ENCODE peak calls at places on chromosomes 3 and 15, in six cellular contexts. B is GM12878, D is HepG2, S is NT2/D1, U is H1, E is K562. F is an unnamed sample.
A peak's percentile ranks its signal among the peaks of the same experiment; 100 is the strongest.

GRCh38 chr3:178504128-178504527 is 32.1 kb upstream of the KCNMB2 start:
- DNase-seq in S (no peak), E (no peak), U (no peak), B (no peak), D (no peak), F (no peak)

GRCh38 chr3:128950223-128950938 is 43.5 kb downstream of the CFAP92 start:
- DNase-seq in B (no peak), U (peak; percentile 27), D (peak; percentile 80), S (peak; percentile 16), E (no peak), F (peak; percentile 21)

GRCh38 chr3:192907784-192908183 is 9.9 kb downstream of the MB21D2 start:
- DNase-seq in D (no peak), U (no peak), E (no peak), S (no peak), B (no peak), F (no peak)

GRCh38 chr3:106827515-106828213 is 549.6 kb upstream of the CCDC54 start:
- DNase-seq in E (no peak), B (no peak), S (no peak), U (no peak), D (no peak), F (no peak)

GRCh38 chr3:108001457-108001856 is 89.4 kb downstream of the CD47 start:
- DNase-seq in B (no peak), E (no peak), U (no peak), S (no peak), D (no peak), F (no peak)

GRCh38 chr3:69944931-69945493 is 54.5 kb upstream of the SAMMSON start:
- DNase-seq in S (no peak), E (no peak), B (no peak), U (no peak), D (no peak), F (no peak)

GRCh38 chr3:4981688-4982494 is 2.7 kb downstream of the BHLHE40 start:
- DNase-seq in E (no peak), B (no peak), S (no peak), D (peak; percentile 70), U (no peak), F (no peak)

GRCh38 chr3:120094776-120095225 is 554 bp upstream of the GSK3B start:
- DNase-seq in D (peak; percentile 99), B (peak; percentile 99), E (peak; percentile 89), U (no peak), S (peak; percentile 99), F (no peak)

GRCh38 chr3:45575491-45575923 is 19.0 kb upstream of the LIMD1 start:
- DNase-seq in B (no peak), U (no peak), E (no peak), S (peak; percentile 90), D (no peak), F (no peak)

GRCh38 chr15:73889725-73890124 is 16.4 kb downstream of the TBC1D21 start:
- DNase-seq in U (no peak), B (no peak), S (no peak), E (no peak), D (no peak), F (no peak)

GRCh38 chr15:31870336-31871158 is 159.8 kb upstream of the CHRNA7 start:
- DNase-seq in U (peak; percentile 91), E (peak; percentile 95), S (peak; percentile 55), B (no peak), D (peak; percentile 35), F (peak; percentile 48)

GRCh38 chr3:138184994-138185393 is 2.1 kb upstream of the ARMC8 start:
- DNase-seq in U (no peak), S (no peak), E (no peak), D (no peak), B (no peak), F (peak; percentile 22)

GRCh38 chr3:29453278-29453961 is 172.5 kb downstream of the RBMS3 start:
- DNase-seq in E (no peak), S (no peak), B (no peak), D (no peak), U (no peak), F (no peak)

GRCh38 chr3:150421256-150421655 is 13.2 kb downstream of the TSC22D2 start:
- DNase-seq in B (no peak), E (no peak), D (no peak), S (no peak), U (no peak), F (no peak)

GRCh38 chr15:89654847-89655805 is at the start of gene KIF7:
- DNase-seq in B (no peak), D (peak; percentile 32), U (peak; percentile 87), S (peak; percentile 68), E (peak; percentile 87), F (no peak)

GRCh38 chr3:111947179-111947727 is 31.6 kb upstream of the ABHD10 start:
- DNase-seq in U (no peak), B (no peak), E (no peak), D (no peak), S (no peak), F (no peak)

GRCh38 chr3:132090921-132091320 is 56.1 kb upstream of the CPNE4 start:
- DNase-seq in B (no peak), D (no peak), U (no peak), E (no peak), S (peak; percentile 5), F (no peak)

GRCh38 chr3:123489400-123490004 is 40.6 kb upstream of the ADCY5 start:
- DNase-seq in U (peak; percentile 96), S (peak; percentile 60), D (peak; percentile 27), E (peak; percentile 72), B (no peak), F (peak; percentile 29)

GRCh38 chr3:41418961-41419691 is 219.8 kb downstream of the CTNNB1 start:
- DNase-seq in D (peak; percentile 15), B (no peak), S (peak; percentile 2), E (no peak), U (no peak), F (peak; percentile 27)

GRCh38 chr15:44066211-44066827 is 128.8 kb downstream of the FRMD5 start:
- DNase-seq in D (peak; percentile 71), B (peak; percentile 25), U (peak; percentile 73), S (peak; percentile 57), E (peak; percentile 54), F (peak; percentile 68)

GRCh38 chr3:129824926-129825541 is 68.5 kb downstream of the TMCC1 start:
- DNase-seq in B (peak; percentile 20), U (peak; percentile 61), S (peak; percentile 75), D (peak; percentile 62), E (peak; percentile 52), F (peak; percentile 58)

GRCh38 chr3:82005266-82005665 is 243.8 kb upstream of the GBE1 start:
- DNase-seq in U (no peak), D (no peak), B (no peak), S (no peak), E (no peak), F (no peak)

DNA sequence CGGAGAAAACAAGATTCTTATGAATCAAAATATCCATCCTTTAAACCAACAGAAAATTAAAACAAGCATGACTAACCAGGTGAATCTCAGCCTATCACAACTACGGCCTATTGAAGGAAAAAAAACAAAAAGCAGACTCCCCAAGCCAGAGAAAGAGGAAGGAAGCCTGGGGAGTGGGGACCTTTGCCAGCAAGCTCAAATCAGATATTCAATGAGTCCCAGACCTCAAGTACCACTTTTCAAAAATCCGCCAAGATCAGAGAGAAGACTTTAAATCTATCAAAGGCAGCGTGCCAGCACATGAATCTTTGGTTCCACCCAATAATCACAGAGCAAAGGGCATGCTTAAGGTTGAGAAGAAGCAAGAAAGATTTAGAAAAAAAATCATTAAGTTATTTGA is 253.8 kb downstream of the NTRK3 start:
- DNase-seq in D (no peak), S (no peak), U (no peak), E (no peak), B (no peak), F (no peak)
- TF ChIP-seq ZNF274 in D (no peak), S (no peak), U (no peak), E (no peak), B (no peak), F (no peak)

GRCh38 chr15:69853572-69853971 is 244.1 kb downstream of the TLE3 start:
- DNase-seq in E (no peak), S (peak; percentile 30), U (no peak), D (no peak), B (no peak), F (peak; percentile 74)

GRCh38 chr15:69852482-69853275 is 245.0 kb downstream of the TLE3 start:
- DNase-seq in E (no peak), D (no peak), U (no peak), S (no peak), B (no peak), F (no peak)

GRCh38 chr15:69855172-69855562 is 242.6 kb downstream of the TLE3 start:
- DNase-seq in B (no peak), U (no peak), D (no peak), E (no peak), S (no peak), F (no peak)

GRCh38 chr15:69855601-69856000 is 242.1 kb downstream of the TLE3 start:
- DNase-seq in E (no peak), B (no peak), D (no peak), S (no peak), U (no peak), F (no peak)

GRCh38 chr15:69854521-69855171 is 243.1 kb downstream of the TLE3 start:
- DNase-seq in D (no peak), U (no peak), S (no peak), B (no peak), E (no peak), F (no peak)
- TF ChIP-seq ZNF274 in D (no peak), U (no peak), S (no peak), B (no peak), E (no peak), F (no peak)

DNA sequence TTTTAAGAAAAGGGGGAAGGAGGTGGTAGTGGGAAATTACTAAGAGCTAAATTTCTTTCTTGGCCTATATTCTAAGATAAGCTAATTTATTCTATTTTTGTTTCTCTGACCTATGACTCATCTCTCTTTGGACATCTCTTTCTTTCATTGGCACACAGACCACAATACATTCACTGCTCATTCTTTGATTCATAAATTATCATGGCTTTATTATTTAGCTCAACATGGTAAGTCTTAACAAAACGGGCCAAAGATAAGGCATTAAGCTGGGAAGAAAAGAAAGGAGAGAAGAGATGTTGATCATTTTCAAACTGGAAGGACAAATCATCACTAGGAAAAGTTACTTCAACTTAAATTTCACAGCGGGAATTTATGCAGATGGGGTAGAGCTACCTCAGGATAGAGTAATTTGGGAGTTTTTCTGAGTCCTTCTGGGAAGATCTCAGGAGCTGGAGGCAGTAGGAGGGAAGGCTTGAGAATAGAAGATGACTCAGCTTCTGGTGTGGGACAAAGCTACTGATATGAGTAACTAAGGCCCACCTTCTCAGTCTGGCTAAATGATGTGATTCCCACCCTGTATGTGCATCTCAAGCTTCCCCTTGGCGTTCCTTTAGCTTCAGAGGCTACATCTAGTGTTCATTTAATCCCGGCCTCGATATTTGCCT is 7.5 kb upstream of the ALCAM start:
- DNase-seq in E (no peak), D (no peak), S (no peak), B (no peak), U (no peak), F (no peak)
- TF ChIP-seq ZNF274 in E (no peak), D (no peak), S (no peak), B (no peak), U (no peak), F (no peak)

GRCh38 chr3:166764698-166765318 is 615.3 kb downstream of the ZBBX start:
- DNase-seq in D (no peak), S (no peak), B (no peak), U (no peak), E (no peak), F (no peak)

DNA sequence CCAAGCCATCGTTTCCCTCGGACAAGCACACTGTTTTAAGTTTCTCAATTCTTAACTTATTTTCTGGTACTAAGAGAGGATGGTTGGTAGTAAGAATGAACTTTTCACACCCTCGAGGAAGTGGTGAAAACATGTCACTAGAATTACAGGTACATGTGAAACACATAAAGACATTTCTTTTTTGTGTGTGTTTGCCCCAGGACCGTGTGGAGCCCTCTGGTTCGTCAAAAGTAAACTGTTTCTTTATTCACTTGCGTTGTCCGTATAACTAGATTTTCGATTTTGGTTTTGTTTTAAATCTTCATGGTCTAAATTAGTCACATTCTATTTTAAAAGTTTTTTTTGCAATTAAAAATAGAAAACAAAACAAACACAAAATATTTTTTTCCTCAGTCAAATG is 620.0 kb downstream of the ZBBX start:
- DNase-seq in D (no peak), B (no peak), E (no peak), U (no peak), S (no peak), F (no peak)
- TF ChIP-seq ZNF274 in D (no peak), B (no peak), E (no peak), U (no peak), S (no peak), F (no peak)